ENCODE peak calls at places on chromosomes 4 and X, in five cellular contexts. One of them, this sample, is unnamed.

GRCh38 chr4:107966903-107967302 is 22.8 kb upstream of the HADH start:
- DNase-seq in Panc1: no peak
- DNase-seq in IMR-90: no peak
- DNase-seq in pancreas: no peak
- DNase-seq in mammary epithelial cell: no peak
- DNase-seq in this sample: no peak

GRCh38 chr4:112589207-112589606 is 47.5 kb downstream of the ZGRF1 start:
- DNase-seq in pancreas: no peak
- DNase-seq in Panc1: no peak
- DNase-seq in mammary epithelial cell: peak; percentile 6
- DNase-seq in IMR-90: peak; percentile 23
- DNase-seq in this sample: peak; percentile 6

GRCh38 chrX:103831342-103831802 is 685 bp downstream of the RAB9B start:
- DNase-seq in pancreas: no peak
- DNase-seq in IMR-90: no peak
- DNase-seq in mammary epithelial cell: no peak
- DNase-seq in Panc1: peak; percentile 4
- DNase-seq in this sample: no peak

GRCh38 chr4:100828986-100829685 is 311.3 kb upstream of the EMCN start:
- DNase-seq in IMR-90: no peak
- DNase-seq in Panc1: no peak
- DNase-seq in mammary epithelial cell: no peak
- DNase-seq in pancreas: no peak
- DNase-seq in this sample: no peak

GRCh38 chrX:44267116-44267515 is 76.4 kb downstream of the EFHC2 start:
- DNase-seq in Panc1: no peak
- DNase-seq in mammary epithelial cell: no peak
- DNase-seq in pancreas: no peak
- DNase-seq in IMR-90: no peak
- DNase-seq in this sample: no peak

GRCh38 chr4:115323106-115323684 is 209.8 kb upstream of the NDST4 start:
- DNase-seq in mammary epithelial cell: no peak
- DNase-seq in IMR-90: no peak
- DNase-seq in pancreas: no peak
- DNase-seq in Panc1: no peak
- DNase-seq in this sample: no peak

GRCh38 chr4:31094474-31094873 is 374.3 kb downstream of the PCDH7 start:
- DNase-seq in mammary epithelial cell: no peak
- DNase-seq in pancreas: no peak
- DNase-seq in Panc1: no peak
- DNase-seq in IMR-90: peak; percentile 27
- DNase-seq in this sample: no peak

GRCh38 chr4:41050116-41050515 is 164.2 kb downstream of the APBB2 start:
- DNase-seq in IMR-90: no peak
- DNase-seq in pancreas: no peak
- DNase-seq in Panc1: no peak
- DNase-seq in mammary epithelial cell: no peak
- DNase-seq in this sample: no peak

GRCh38 chr4:89294583-89295244 is 12.9 kb downstream of the GPRIN3 start:
- DNase-seq in IMR-90: no peak
- DNase-seq in mammary epithelial cell: no peak
- DNase-seq in pancreas: no peak
- DNase-seq in Panc1: no peak
- DNase-seq in this sample: no peak

GRCh38 chrX:18354369-18355329 is at the start of gene SCML2:
- DNase-seq in mammary epithelial cell: peak; percentile 2
- DNase-seq in pancreas: peak; percentile 18
- DNase-seq in IMR-90: peak; percentile 21
- DNase-seq in Panc1: no peak
- DNase-seq in this sample: no peak

GRCh38 chr4:74157743-74158560 is at the start of gene MTHFD2L:
- DNase-seq in Panc1: peak; percentile 61
- DNase-seq in IMR-90: peak; percentile 93
- DNase-seq in mammary epithelial cell: peak; percentile 92
- DNase-seq in pancreas: peak; percentile 95
- DNase-seq in this sample: peak; percentile 95

GRCh38 chr4:120895554-120895953 is 27.0 kb downstream of the PRDM5 start:
- DNase-seq in IMR-90: no peak
- DNase-seq in Panc1: no peak
- DNase-seq in pancreas: no peak
- DNase-seq in mammary epithelial cell: no peak
- DNase-seq in this sample: no peak

GRCh38 chrX:86579777-86580176 is 431.5 kb downstream of the DACH2 start:
- DNase-seq in mammary epithelial cell: no peak
- DNase-seq in IMR-90: no peak
- DNase-seq in Panc1: no peak
- DNase-seq in pancreas: no peak
- DNase-seq in this sample: no peak

DNA sequence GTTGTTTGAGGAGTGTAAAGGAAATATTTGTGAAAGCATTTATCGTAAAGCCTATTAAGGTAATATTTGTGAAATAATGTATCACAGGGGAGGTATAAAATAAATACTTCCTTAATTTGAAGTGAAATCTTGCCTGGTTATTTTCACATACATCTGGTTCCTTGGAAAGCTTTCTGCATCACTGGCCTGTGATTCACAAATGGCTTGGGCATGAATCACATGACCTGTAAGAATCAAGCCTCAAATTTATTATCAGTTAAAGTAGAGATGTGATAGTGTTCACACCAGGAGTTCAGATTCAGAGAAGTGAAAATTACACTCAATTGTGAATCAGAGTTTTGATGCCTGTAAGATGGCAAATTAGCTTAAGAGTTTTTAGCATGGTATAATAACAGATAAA is 1911.4 kb downstream of the STIM2 start:
- DNase-seq in IMR-90: peak; percentile 83
- DNase-seq in pancreas: no peak
- DNase-seq in Panc1: no peak
- DNase-seq in mammary epithelial cell: peak; percentile 38
- DNase-seq in this sample: no peak
- H3K27ac ChIP-seq in IMR-90: no peak overlapping the region
- H3K27ac ChIP-seq in pancreas: no peak overlapping the region
- H3K27ac ChIP-seq in Panc1: no peak overlapping the region
- H3K27ac ChIP-seq in mammary epithelial cell: no peak overlapping the region
- H3K27ac ChIP-seq in this sample: no peak overlapping the region

DNA sequence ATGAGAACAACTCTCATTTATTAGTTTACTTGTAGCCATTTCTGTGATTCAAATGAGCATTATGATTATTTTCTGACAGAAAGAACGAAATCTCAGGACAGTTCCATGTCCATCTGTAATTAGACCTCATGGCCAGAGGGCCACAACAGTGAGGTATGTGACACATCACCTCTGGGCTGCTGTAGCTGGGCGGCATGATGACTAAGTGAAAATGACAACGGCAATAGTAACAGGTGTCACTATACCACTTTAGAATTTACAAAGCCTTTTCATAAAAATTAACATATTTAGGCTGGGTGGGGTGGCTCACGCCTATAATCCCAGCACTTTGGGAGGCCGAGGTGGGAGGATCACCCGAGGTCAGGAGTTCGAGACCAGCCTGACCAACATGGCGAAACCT is 252.6 kb downstream of the CBR4 start:
- DNase-seq in pancreas: no peak
- DNase-seq in Panc1: no peak
- DNase-seq in IMR-90: no peak
- DNase-seq in mammary epithelial cell: no peak
- DNase-seq in this sample: no peak
- H3K27ac ChIP-seq in pancreas: no peak overlapping the region
- H3K27ac ChIP-seq in Panc1: no peak overlapping the region
- H3K27ac ChIP-seq in IMR-90: no peak overlapping the region
- H3K27ac ChIP-seq in mammary epithelial cell: peak overlapping the region; percentile 92
- H3K27ac ChIP-seq in this sample: no peak overlapping the region

DNA sequence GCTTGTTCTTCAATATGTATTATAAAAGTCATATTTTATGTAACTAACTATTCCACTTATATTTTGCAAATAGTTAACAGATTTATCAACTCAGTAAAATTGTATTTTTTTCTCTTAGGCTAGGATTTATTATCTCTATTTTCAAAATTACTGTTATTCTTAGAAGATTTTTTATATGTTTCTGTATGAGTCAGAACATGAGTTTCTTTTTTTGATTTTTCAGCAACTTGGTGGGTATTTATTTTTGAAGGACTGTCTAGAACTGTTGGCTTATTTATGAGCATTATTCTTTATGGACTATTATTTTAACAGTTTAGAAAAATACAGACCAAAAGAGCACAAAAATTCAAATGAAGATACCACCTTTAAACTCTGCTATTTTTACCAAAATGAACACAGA is 6.8 kb downstream of the AIMP1 start:
- DNase-seq in mammary epithelial cell: no peak
- DNase-seq in IMR-90: no peak
- DNase-seq in Panc1: no peak
- DNase-seq in pancreas: no peak
- DNase-seq in this sample: no peak
- H3K27ac ChIP-seq in mammary epithelial cell: no peak overlapping the region
- H3K27ac ChIP-seq in IMR-90: no peak overlapping the region
- H3K27ac ChIP-seq in Panc1: no peak overlapping the region
- H3K27ac ChIP-seq in pancreas: no peak overlapping the region
- H3K27ac ChIP-seq in this sample: no peak overlapping the region

GRCh38 chr4:123444298-123444731 is 47.7 kb downstream of the SPRY1 start:
- DNase-seq in mammary epithelial cell: no peak
- DNase-seq in Panc1: no peak
- DNase-seq in pancreas: peak; percentile 9
- DNase-seq in IMR-90: peak; percentile 56
- DNase-seq in this sample: no peak
- H3K27ac ChIP-seq in mammary epithelial cell: no peak overlapping the region
- H3K27ac ChIP-seq in Panc1: peak overlapping the region; percentile 99
- H3K27ac ChIP-seq in pancreas: no peak overlapping the region
- H3K27ac ChIP-seq in IMR-90: peak overlapping the region; percentile 31
- H3K27ac ChIP-seq in this sample: no peak overlapping the region

DNA sequence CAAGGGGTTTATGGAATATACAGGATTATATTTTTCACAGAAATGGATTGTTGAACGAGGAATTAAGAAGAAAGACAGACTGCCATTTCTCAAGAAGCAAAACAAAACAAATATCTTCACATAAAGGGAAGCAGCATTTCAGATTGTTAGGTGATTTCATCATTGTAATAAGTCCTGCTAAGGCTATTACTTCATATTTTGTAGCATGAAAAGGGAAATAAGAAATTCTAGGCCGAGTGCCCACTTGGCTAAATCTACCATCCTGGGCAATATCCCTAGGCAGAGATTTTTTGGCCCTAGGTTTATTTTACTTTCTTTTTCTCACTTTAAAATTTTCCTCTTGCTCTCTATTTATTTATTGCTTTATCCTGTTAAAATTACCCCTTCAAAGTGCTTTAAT is 142.4 kb downstream of the PDGFC start:
- DNase-seq in Panc1: no peak
- DNase-seq in IMR-90: peak; percentile 29
- DNase-seq in mammary epithelial cell: peak; percentile 12
- DNase-seq in pancreas: no peak
- DNase-seq in this sample: no peak
- H3K27ac ChIP-seq in Panc1: no peak overlapping the region
- H3K27ac ChIP-seq in IMR-90: no peak overlapping the region
- H3K27ac ChIP-seq in mammary epithelial cell: peak overlapping the region; percentile 68
- H3K27ac ChIP-seq in pancreas: no peak overlapping the region
- H3K27ac ChIP-seq in this sample: no peak overlapping the region

DNA sequence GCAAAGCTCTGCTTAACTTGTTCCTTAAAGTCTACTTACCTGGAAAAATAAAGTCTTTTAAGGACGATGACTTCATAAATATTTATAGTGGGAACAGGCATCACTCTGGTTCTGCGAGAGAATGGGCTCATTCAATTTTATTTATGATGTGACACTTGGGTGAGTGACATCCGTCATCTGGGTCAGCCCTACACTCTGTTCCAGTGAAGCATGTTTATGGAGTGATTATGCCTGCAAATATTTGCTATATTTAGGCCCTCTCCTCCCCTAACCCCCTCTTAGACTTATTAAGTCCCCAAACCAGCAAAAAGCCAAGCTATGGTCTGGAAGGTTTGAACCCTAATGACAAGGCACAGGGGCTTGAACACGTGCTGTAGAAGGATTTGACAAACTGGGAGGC is 55.8 kb downstream of the C4orf51 start:
- DNase-seq in Panc1: no peak
- DNase-seq in IMR-90: no peak
- DNase-seq in pancreas: no peak
- DNase-seq in mammary epithelial cell: no peak
- DNase-seq in this sample: no peak
- H3K27ac ChIP-seq in Panc1: no peak overlapping the region
- H3K27ac ChIP-seq in IMR-90: peak overlapping the region; percentile 62
- H3K27ac ChIP-seq in pancreas: no peak overlapping the region
- H3K27ac ChIP-seq in mammary epithelial cell: peak overlapping the region; percentile 99
- H3K27ac ChIP-seq in this sample: no peak overlapping the region